ENCODE peak calls at places on chromosomes 5 and 9, in seven cellular contexts. F, M, S, O, G, N and K are unnamed samples.

GRCh38 chr5:108869066-108869465 is 121.4 kb downstream of the FER start:
- DNase-seq in N (no peak), G (no peak), O (no peak), M (no peak), F (no peak), S (no peak), K (no peak)

GRCh38 chr9:120921751-120922181 is 4.8 kb downstream of the TRAF1 start:
- DNase-seq in N (no peak), G (no peak), O (no peak), M (no peak), F (no peak), S (no peak), K (no peak)

GRCh38 chr5:103041071-103041676 is 78.8 kb downstream of the GIN1 start:
- DNase-seq in G (no peak), N (peak; percentile 58), O (peak; percentile 34), S (peak; percentile 65), F (peak; percentile 6), M (no peak), K (peak; percentile 17)

GRCh38 chr9:12961276-12961809 is 186.5 kb downstream of the LURAP1L start:
- DNase-seq in G (no peak), F (no peak), O (no peak), M (no peak), S (no peak), N (no peak), K (no peak)

GRCh38 chr5:142324377-142324870 is 397 bp downstream of the SPRY4 start:
- DNase-seq in M (peak; percentile 33), O (peak; percentile 66), G (no peak), N (no peak), S (no peak), F (no peak), K (no peak)

GRCh38 chr9:93682155-93682968 is 106.0 kb downstream of the PHF2 start:
- DNase-seq in S (peak; percentile 38), M (peak; percentile 31), F (peak; percentile 21), O (peak; percentile 88), N (peak; percentile 44), G (peak; percentile 20), K (peak; percentile 65)

GRCh38 chr9:125690679-125691078 is 16.3 kb downstream of the MAPKAP1 start:
- DNase-seq in M (no peak), G (no peak), N (no peak), O (no peak), S (no peak), F (no peak), K (no peak)

GRCh38 chr5:78929833-78930232 is 55.3 kb downstream of the ARSB start:
- DNase-seq in S (no peak), M (no peak), N (no peak), O (no peak), G (no peak), F (no peak), K (no peak)

GRCh38 chr9:81375461-81376100 is 313.8 kb downstream of the TLE1 start:
- DNase-seq in G (no peak), S (no peak), F (no peak), O (no peak), N (no peak), M (no peak), K (peak; percentile 21)

GRCh38 chr5:122985954-122986721 is 50.4 kb downstream of the PPIC start:
- DNase-seq in S (no peak), O (no peak), G (no peak), N (no peak), F (no peak), M (no peak), K (no peak)

GRCh38 chr5:74075900-74076484 is 450.0 kb downstream of the ARHGEF28 start:
- DNase-seq in G (no peak), S (peak; percentile 29), M (no peak), N (no peak), F (no peak), O (no peak), K (no peak)

GRCh38 chr5:164203581-164204225 is 698.3 kb downstream of the MAT2B start:
- DNase-seq in F (no peak), M (no peak), G (no peak), O (no peak), N (no peak), S (peak; percentile 44), K (peak; percentile 33)

GRCh38 chr5:178818094-178818493 is 41.7 kb upstream of the ZNF354B start:
- DNase-seq in N (no peak), S (no peak), G (no peak), O (no peak), M (no peak), F (no peak), K (no peak)

GRCh38 chr5:149271195-149271716 is 403 bp upstream of the AFAP1L1 start:
- DNase-seq in G (no peak), M (no peak), S (no peak), N (no peak), F (no peak), O (peak; percentile 14), K (no peak)

GRCh38 chr9:18357321-18357720 is 116.6 kb upstream of the ADAMTSL1 start:
- DNase-seq in S (no peak), M (no peak), O (no peak), G (no peak), N (no peak), F (no peak), K (no peak)

GRCh38 chr5:157383151-157383810 is 76.7 kb upstream of the NIPAL4 start:
- DNase-seq in M (no peak), N (no peak), F (no peak), O (no peak), G (no peak), S (no peak), K (no peak)

GRCh38 chr5:55592388-55593114 is 57.8 kb upstream of the PLPP1 start:
- DNase-seq in M (no peak), S (no peak), N (no peak), F (no peak), G (no peak), O (no peak), K (no peak)

GRCh38 chr9:86407022-86407421 is 52.8 kb upstream of the TUT7 start:
- DNase-seq in G (no peak), O (peak; percentile 10), N (no peak), M (no peak), F (no peak), S (peak; percentile 67), K (no peak)

GRCh38 chr5:73529081-73529480 is 30.8 kb downstream of the BTF3 start:
- DNase-seq in M (no peak), F (no peak), O (peak; percentile 16), G (no peak), S (no peak), N (no peak), K (no peak)

GRCh38 chr9:22580788-22581187 is 134.2 kb downstream of the DMRTA1 start:
- DNase-seq in F (no peak), M (no peak), N (no peak), O (no peak), S (no peak), G (no peak), K (no peak)

GRCh38 chr9:9003184-9003583 is 1203.6 kb upstream of the DMAC1 start:
- DNase-seq in S (peak; percentile 34), G (no peak), F (peak; percentile 17), N (peak; percentile 33), O (no peak), M (no peak), K (no peak)

GRCh38 chr9:95116820-95117204 is 200.7 kb downstream of the FANCC start:
- DNase-seq in O (no peak), N (no peak), F (no peak), G (no peak), S (no peak), M (no peak), K (no peak)

GRCh38 chr9:135494791-135495559 is 5.5 kb upstream of the MRPS2 start:
- DNase-seq in N (no peak), M (no peak), F (no peak), O (no peak), G (no peak), S (no peak), K (no peak)

GRCh38 chr5:165304193-165304820 is 1798.9 kb downstream of the MAT2B start:
- DNase-seq in G (no peak), O (no peak), S (no peak), F (no peak), N (no peak), M (no peak), K (no peak)

GRCh38 chr9:11326231-11326630 is 713.4 kb upstream of the PTPRD start:
- DNase-seq in G (no peak), M (no peak), N (no peak), F (no peak), O (no peak), S (no peak), K (no peak)

GRCh38 chr5:14108170-14108996 is 34.8 kb upstream of the TRIO start:
- DNase-seq in F (peak; percentile 5), S (peak; percentile 85), N (peak; percentile 76), M (no peak), O (peak; percentile 71), G (no peak), K (peak; percentile 57)

GRCh38 chr9:23172979-23173637 is 652.9 kb downstream of the ELAVL2 start:
- DNase-seq in M (no peak), O (no peak), F (no peak), S (no peak), N (no peak), G (no peak), K (no peak)

GRCh38 chr9:89522979-89523305 is 25.0 kb upstream of the SEMA4D start:
- DNase-seq in S (no peak), O (no peak), G (no peak), M (no peak), F (no peak), N (no peak), K (no peak)

GRCh38 chr5:158451203-158451982 is 592.4 kb upstream of the CLINT1 start:
- DNase-seq in M (no peak), O (peak; percentile 29), S (peak; percentile 83), F (no peak), N (no peak), G (no peak), K (no peak)

GRCh38 chr5:116437351-116437705 is 137.3 kb downstream of the SEMA6A start:
- DNase-seq in S (no peak), G (no peak), F (no peak), M (no peak), N (no peak), O (no peak), K (no peak)

GRCh38 chr5:140312067-140312790 is 9.3 kb upstream of the PFDN1 start:
- DNase-seq in M (no peak), N (no peak), O (peak; percentile 61), F (no peak), G (no peak), S (peak; percentile 95), K (no peak)

GRCh38 chr5:92810036-92810435 is 771.0 kb downstream of the NR2F1-AS1 start:
- DNase-seq in N (peak; percentile 29), S (no peak), O (no peak), G (no peak), F (no peak), M (no peak), K (no peak)

GRCh38 chr9:84339951-84340350 is 607 bp downstream of the SLC28A3 start:
- DNase-seq in F (no peak), O (no peak), S (peak; percentile 22), N (no peak), G (no peak), M (no peak), K (no peak)

GRCh38 chr5:124659798-124660197 is 86.6 kb downstream of the ZNF608 start:
- DNase-seq in M (no peak), F (no peak), S (peak; percentile 55), N (no peak), O (no peak), G (no peak), K (no peak)

GRCh38 chr9:91783876-91784672 is 166.0 kb downstream of the ROR2 start:
- DNase-seq in O (no peak), N (no peak), F (no peak), M (no peak), S (no peak), G (no peak), K (no peak)

GRCh38 chr5:115988002-115988401 is 25.7 kb downstream of the LVRN start:
- DNase-seq in N (no peak), S (no peak), F (no peak), O (no peak), M (no peak), G (no peak), K (no peak)

GRCh38 chr5:169599451-169599850 is 15.9 kb downstream of the SPDL1 start:
- DNase-seq in F (no peak), G (no peak), O (no peak), S (peak; percentile 48), N (no peak), M (no peak), K (no peak)

GRCh38 chr5:42982107-42982622 is 58.0 kb downstream of the ANXA2R start:
- DNase-seq in N (no peak), F (peak; percentile 17), G (no peak), S (no peak), M (no peak), O (no peak), K (no peak)